ENCODE peak calls at places on chromosomes 4 and X, in five cellular contexts. L is BE2C; M is GM06990; I is AML-193; V is activated T-helper 9 cell treated with anti-CD3 and anti-CD28 coated beads, Interleukin-2, amount 50 U/mL, for 16 hours. W is an unnamed sample.

GRCh38 chr4:76504613-76505465 is 69.8 kb downstream of the SHROOM3 start:
- DNase-seq in L (no peak), M (no peak), V (no peak), I (peak), W (peak)

GRCh38 chr4:98864560-98864959 is 64.4 kb downstream of the EIF4E start:
- DNase-seq in I (no peak), V (peak), M (no peak), L (no peak), W (no peak)

GRCh38 chr4:168335621-168336020 is 17.1 kb upstream of the DDX60 start:
- DNase-seq in M (no peak), V (no peak), I (no peak), L (no peak), W (no peak)

GRCh38 chr4:174245714-174246113 is 37.8 kb downstream of the FBXO8 start:
- DNase-seq in M (no peak), V (no peak), I (no peak), L (no peak), W (no peak)

GRCh38 chrX:115602729-115603389 is 41.9 kb downstream of the PLS3 start:
- DNase-seq in I (no peak), L (no peak), M (no peak), V (no peak), W (no peak)

GRCh38 chrX:56313308-56313707 is 81.2 kb downstream of the KLF8 start:
- DNase-seq in I (no peak), M (no peak), L (no peak), V (no peak), W (no peak)

GRCh38 chrX:40174594-40175415 is 77.0 kb upstream of the BCOR start:
- DNase-seq in I (no peak), V (no peak), L (peak), M (no peak), W (no peak)

GRCh38 chr4:98658287-98659105 is at the start of gene TSPAN5:
- DNase-seq in V (peak), L (peak), I (peak), M (peak), W (peak)